ENCODE peak calls at places on chromosomes 6 and 20, in six cellular contexts. One of them, this sample, is unnamed.

GRCh38 chr6:82396964-82397761 is 33.5 kb downstream of the TPBG start:
- DNase-seq in ovary: no peak
- DNase-seq in neural progenitor cell: no peak
- DNase-seq in mesendoderm: no peak
- DNase-seq in OCI-LY7: no peak
- DNase-seq in mammary epithelial cell: peak; percentile 96
- DNase-seq in this sample: no peak

GRCh38 chr6:112149236-112149635 is 61.8 kb downstream of the FAM229B start:
- DNase-seq in ovary: no peak
- DNase-seq in neural progenitor cell: no peak
- DNase-seq in mesendoderm: no peak
- DNase-seq in OCI-LY7: no peak
- DNase-seq in mammary epithelial cell: peak; percentile 15
- DNase-seq in this sample: no peak

GRCh38 chr6:33116881-33117711 is 41.3 kb downstream of the HLA-DPB1 start:
- DNase-seq in ovary: no peak
- DNase-seq in neural progenitor cell: peak; percentile 72
- DNase-seq in mesendoderm: peak; percentile 72
- DNase-seq in OCI-LY7: no peak
- DNase-seq in mammary epithelial cell: no peak
- DNase-seq in this sample: no peak

GRCh38 chr6:104656235-104656634 is 203.5 kb downstream of the HACE1 start:
- DNase-seq in ovary: no peak
- DNase-seq in neural progenitor cell: no peak
- DNase-seq in mesendoderm: no peak
- DNase-seq in OCI-LY7: no peak
- DNase-seq in mammary epithelial cell: no peak
- DNase-seq in this sample: no peak

GRCh38 chr20:33465536-33466302 is 22.2 kb upstream of the SNTA1 start:
- DNase-seq in ovary: no peak
- DNase-seq in neural progenitor cell: peak; percentile 75
- DNase-seq in mesendoderm: no peak
- DNase-seq in OCI-LY7: no peak
- DNase-seq in mammary epithelial cell: no peak
- DNase-seq in this sample: no peak

GRCh38 chr6:96909826-96910225 is 12.1 kb upstream of the NDUFAF4 start:
- DNase-seq in ovary: no peak
- DNase-seq in neural progenitor cell: no peak
- DNase-seq in mesendoderm: no peak
- DNase-seq in OCI-LY7: no peak
- DNase-seq in mammary epithelial cell: no peak
- DNase-seq in this sample: no peak

GRCh38 chr20:57810511-57811372 is 100.9 kb upstream of the PMEPA1 start:
- DNase-seq in ovary: no peak
- DNase-seq in neural progenitor cell: peak; percentile 33
- DNase-seq in mesendoderm: peak; percentile 56
- DNase-seq in OCI-LY7: no peak
- DNase-seq in mammary epithelial cell: peak; percentile 73
- DNase-seq in this sample: peak; percentile 82

GRCh38 chr6:12103158-12103557 is 91.0 kb downstream of the HIVEP1 start:
- DNase-seq in ovary: no peak
- DNase-seq in neural progenitor cell: no peak
- DNase-seq in mesendoderm: peak; percentile 11
- DNase-seq in OCI-LY7: no peak
- DNase-seq in mammary epithelial cell: no peak
- DNase-seq in this sample: no peak

GRCh38 chr6:156175971-156176421 is 601.2 kb upstream of the ARID1B start:
- DNase-seq in ovary: peak; percentile 27
- DNase-seq in neural progenitor cell: peak; percentile 88
- DNase-seq in mesendoderm: peak; percentile 88
- DNase-seq in OCI-LY7: peak; percentile 51
- DNase-seq in mammary epithelial cell: no peak
- DNase-seq in this sample: peak; percentile 48

GRCh38 chr6:164897523-164898094 is 411.8 kb downstream of the C6orf118 start:
- DNase-seq in ovary: no peak
- DNase-seq in neural progenitor cell: no peak
- DNase-seq in mesendoderm: peak; percentile 53
- DNase-seq in OCI-LY7: peak; percentile 1
- DNase-seq in mammary epithelial cell: no peak
- DNase-seq in this sample: no peak

GRCh38 chr20:16747291-16747811 is 807 bp upstream of the OTOR start:
- DNase-seq in ovary: no peak
- DNase-seq in neural progenitor cell: no peak
- DNase-seq in mesendoderm: peak; percentile 34
- DNase-seq in OCI-LY7: no peak
- DNase-seq in mammary epithelial cell: no peak
- DNase-seq in this sample: no peak

GRCh38 chr6:30842754-30843610 is 41.3 kb upstream of the DDR1 start:
- DNase-seq in ovary: no peak
- DNase-seq in neural progenitor cell: no peak
- DNase-seq in mesendoderm: no peak
- DNase-seq in OCI-LY7: no peak
- DNase-seq in mammary epithelial cell: no peak
- DNase-seq in this sample: peak; percentile 78

GRCh38 chr6:13402711-13403110 is 74.4 kb upstream of the TBC1D7 start:
- DNase-seq in ovary: no peak
- DNase-seq in neural progenitor cell: no peak
- DNase-seq in mesendoderm: no peak
- DNase-seq in OCI-LY7: no peak
- DNase-seq in mammary epithelial cell: no peak
- DNase-seq in this sample: no peak
- H3K4me1 ChIP-seq in ovary: no peaks in the 10 kb centered on the region
- H3K4me1 ChIP-seq in neural progenitor cell: peaks cover 10% of the 10 kb centered on the region
- H3K4me1 ChIP-seq in mesendoderm: no peaks in the 10 kb centered on the region
- H3K4me1 ChIP-seq in OCI-LY7: peaks cover 28% of the 10 kb centered on the region
- H3K4me1 ChIP-seq in mammary epithelial cell: peaks cover 37% of the 10 kb centered on the region
- H3K4me1 ChIP-seq in this sample: no peaks in the 10 kb centered on the region

DNA sequence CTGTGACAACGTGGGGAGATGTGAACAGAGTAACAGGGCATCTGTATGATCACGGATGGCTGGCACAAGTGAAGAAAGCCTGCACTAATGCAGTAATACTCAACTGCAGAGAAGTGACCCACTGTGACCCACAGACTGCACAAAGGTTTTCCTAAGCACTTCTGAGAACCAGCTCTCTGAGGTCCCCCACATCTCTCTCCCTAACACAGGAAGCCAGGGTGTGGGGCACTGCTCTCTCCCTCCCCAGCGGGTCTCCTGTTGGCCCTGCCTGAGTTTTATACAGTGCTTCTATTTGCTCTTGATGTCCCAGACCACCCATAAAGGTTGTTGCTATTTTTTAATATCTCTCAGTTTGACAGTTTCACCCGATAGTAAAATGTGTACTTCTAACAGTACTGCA is 11.3 kb downstream of the APMAP start:
- DNase-seq in ovary: no peak
- DNase-seq in neural progenitor cell: no peak
- DNase-seq in mesendoderm: no peak
- DNase-seq in OCI-LY7: no peak
- DNase-seq in mammary epithelial cell: no peak
- DNase-seq in this sample: no peak
- H3K4me1 ChIP-seq in ovary: no peaks in the 10 kb centered on the region
- H3K4me1 ChIP-seq in neural progenitor cell: no peaks in the 10 kb centered on the region
- H3K4me1 ChIP-seq in mesendoderm: no peaks in the 10 kb centered on the region
- H3K4me1 ChIP-seq in OCI-LY7: no peaks in the 10 kb centered on the region
- H3K4me1 ChIP-seq in mammary epithelial cell: no peaks in the 10 kb centered on the region
- H3K4me1 ChIP-seq in this sample: peaks cover 2% of the 10 kb centered on the region

DNA sequence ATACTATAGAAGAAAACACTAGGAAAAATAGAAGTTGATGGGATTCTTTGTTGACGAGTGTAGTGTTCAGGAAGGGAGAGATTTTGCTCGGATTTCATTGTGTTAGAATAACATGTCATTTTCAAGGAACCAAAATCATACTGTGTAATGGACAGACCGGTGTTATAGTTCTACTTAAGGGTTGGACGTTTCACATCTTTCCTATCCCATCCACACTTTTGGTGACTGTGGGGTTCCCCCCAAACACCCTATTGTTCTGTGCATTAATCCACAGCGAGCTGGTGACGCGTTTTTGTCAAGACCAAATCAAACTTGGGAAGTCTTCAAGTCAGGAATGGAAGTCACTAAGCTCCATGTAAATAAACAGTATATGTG is 43.3 kb downstream of the TRIM27 start:
- DNase-seq in ovary: no peak
- DNase-seq in neural progenitor cell: no peak
- DNase-seq in mesendoderm: no peak
- DNase-seq in OCI-LY7: no peak
- DNase-seq in mammary epithelial cell: no peak
- DNase-seq in this sample: no peak
- H3K4me1 ChIP-seq in ovary: no peaks in the 10 kb centered on the region
- H3K4me1 ChIP-seq in neural progenitor cell: no peaks in the 10 kb centered on the region
- H3K4me1 ChIP-seq in mesendoderm: no peaks in the 10 kb centered on the region
- H3K4me1 ChIP-seq in OCI-LY7: peaks cover 70% of the 10 kb centered on the region
- H3K4me1 ChIP-seq in mammary epithelial cell: no peaks in the 10 kb centered on the region
- H3K4me1 ChIP-seq in this sample: no peaks in the 10 kb centered on the region

GRCh38 chr6:44105146-44105545 is 22.1 kb downstream of the MRPL14 start:
- DNase-seq in ovary: no peak
- DNase-seq in neural progenitor cell: no peak
- DNase-seq in mesendoderm: no peak
- DNase-seq in OCI-LY7: no peak
- DNase-seq in mammary epithelial cell: no peak
- DNase-seq in this sample: no peak
- H3K4me1 ChIP-seq in ovary: peaks cover 5% of the 10 kb centered on the region
- H3K4me1 ChIP-seq in neural progenitor cell: peaks cover 9% of the 10 kb centered on the region
- H3K4me1 ChIP-seq in mesendoderm: no peaks in the 10 kb centered on the region
- H3K4me1 ChIP-seq in OCI-LY7: no peaks in the 10 kb centered on the region
- H3K4me1 ChIP-seq in mammary epithelial cell: no peaks in the 10 kb centered on the region
- H3K4me1 ChIP-seq in this sample: peaks cover 6% of the 10 kb centered on the region

GRCh38 chr6:5718231-5718947 is 288.3 kb downstream of the NRN1 start:
- DNase-seq in ovary: no peak
- DNase-seq in neural progenitor cell: no peak
- DNase-seq in mesendoderm: no peak
- DNase-seq in OCI-LY7: peak; percentile 73
- DNase-seq in mammary epithelial cell: no peak
- DNase-seq in this sample: no peak
- H3K4me1 ChIP-seq in ovary: no peaks in the 10 kb centered on the region
- H3K4me1 ChIP-seq in neural progenitor cell: peaks cover 21% of the 10 kb centered on the region
- H3K4me1 ChIP-seq in mesendoderm: peaks cover 1% of the 10 kb centered on the region
- H3K4me1 ChIP-seq in OCI-LY7: peaks cover 26% of the 10 kb centered on the region
- H3K4me1 ChIP-seq in mammary epithelial cell: no peaks in the 10 kb centered on the region
- H3K4me1 ChIP-seq in this sample: no peaks in the 10 kb centered on the region

GRCh38 chr6:15507221-15507620 is 155.6 kb downstream of the DTNBP1 start:
- DNase-seq in ovary: no peak
- DNase-seq in neural progenitor cell: no peak
- DNase-seq in mesendoderm: no peak
- DNase-seq in OCI-LY7: no peak
- DNase-seq in mammary epithelial cell: no peak
- DNase-seq in this sample: no peak
- H3K4me1 ChIP-seq in ovary: peaks cover 14% of the 10 kb centered on the region
- H3K4me1 ChIP-seq in neural progenitor cell: no peaks in the 10 kb centered on the region
- H3K4me1 ChIP-seq in mesendoderm: no peaks in the 10 kb centered on the region
- H3K4me1 ChIP-seq in OCI-LY7: no peaks in the 10 kb centered on the region
- H3K4me1 ChIP-seq in mammary epithelial cell: peaks cover 27% of the 10 kb centered on the region
- H3K4me1 ChIP-seq in this sample: peaks cover 26% of the 10 kb centered on the region

GRCh38 chr6:10956776-10957175 is 69.9 kb downstream of the SYCP2L start:
- DNase-seq in ovary: no peak
- DNase-seq in neural progenitor cell: no peak
- DNase-seq in mesendoderm: no peak
- DNase-seq in OCI-LY7: no peak
- DNase-seq in mammary epithelial cell: no peak
- DNase-seq in this sample: no peak
- H3K4me1 ChIP-seq in ovary: no peaks in the 10 kb centered on the region
- H3K4me1 ChIP-seq in neural progenitor cell: peaks cover 8% of the 10 kb centered on the region
- H3K4me1 ChIP-seq in mesendoderm: no peaks in the 10 kb centered on the region
- H3K4me1 ChIP-seq in OCI-LY7: no peaks in the 10 kb centered on the region
- H3K4me1 ChIP-seq in mammary epithelial cell: no peaks in the 10 kb centered on the region
- H3K4me1 ChIP-seq in this sample: no peaks in the 10 kb centered on the region